ENCODE peak calls at places on chromosomes 13 and 19, in six cellular contexts. One of them, this sample, is unnamed.

GRCh38 chr13:19985219-19985556 is 26.7 kb downstream of the ZMYM2 start:
- DNase-seq in IMR-90: no peak
- DNase-seq in cardiac fibroblast: no peak
- DNase-seq in nephron progenitor cell: no peak
- DNase-seq in stomach: no peak
- DNase-seq in Caco-2: no peak
- DNase-seq in this sample: no peak

GRCh38 chr19:33660426-33661160 is 38.8 kb downstream of the CHST8 start:
- DNase-seq in IMR-90: no peak
- DNase-seq in cardiac fibroblast: no peak
- DNase-seq in nephron progenitor cell: no peak
- DNase-seq in stomach: no peak
- DNase-seq in Caco-2: no peak
- DNase-seq in this sample: no peak

GRCh38 chr19:14023404-14024235 is 4.3 kb upstream of the RLN3 start:
- DNase-seq in IMR-90: peak; percentile 44
- DNase-seq in cardiac fibroblast: peak; percentile 65
- DNase-seq in nephron progenitor cell: peak; percentile 58
- DNase-seq in stomach: peak; percentile 58
- DNase-seq in Caco-2: peak; percentile 65
- DNase-seq in this sample: peak; percentile 69

GRCh38 chr13:93689333-93689732 is 462.7 kb downstream of the GPC6 start:
- DNase-seq in IMR-90: peak; percentile 65
- DNase-seq in cardiac fibroblast: no peak
- DNase-seq in nephron progenitor cell: no peak
- DNase-seq in stomach: no peak
- DNase-seq in Caco-2: no peak
- DNase-seq in this sample: no peak

GRCh38 chr19:35673121-35673804 is 6.9 kb downstream of the UPK1A start:
- DNase-seq in IMR-90: peak; percentile 62
- DNase-seq in cardiac fibroblast: peak; percentile 74
- DNase-seq in nephron progenitor cell: peak; percentile 55
- DNase-seq in stomach: peak; percentile 43
- DNase-seq in Caco-2: peak; percentile 66
- DNase-seq in this sample: peak; percentile 74

GRCh38 chr13:111925146-111925875 is 141.6 kb upstream of the SOX1 start:
- DNase-seq in IMR-90: no peak
- DNase-seq in cardiac fibroblast: no peak
- DNase-seq in nephron progenitor cell: no peak
- DNase-seq in stomach: peak; percentile 10
- DNase-seq in Caco-2: no peak
- DNase-seq in this sample: no peak

GRCh38 chr19:7691497-7691896 is 10.4 kb downstream of the FCER2 start:
- DNase-seq in IMR-90: no peak
- DNase-seq in cardiac fibroblast: no peak
- DNase-seq in nephron progenitor cell: no peak
- DNase-seq in stomach: no peak
- DNase-seq in Caco-2: no peak
- DNase-seq in this sample: no peak

GRCh38 chr19:51116736-51117135 is 8.0 kb upstream of the SIGLEC9 start:
- DNase-seq in IMR-90: no peak
- DNase-seq in cardiac fibroblast: no peak
- DNase-seq in nephron progenitor cell: no peak
- DNase-seq in stomach: no peak
- DNase-seq in Caco-2: no peak
- DNase-seq in this sample: no peak

GRCh38 chr19:29952127-29952526 is 10.1 kb downstream of the URI1 start:
- DNase-seq in IMR-90: no peak
- DNase-seq in cardiac fibroblast: peak; percentile 52
- DNase-seq in nephron progenitor cell: no peak
- DNase-seq in stomach: no peak
- DNase-seq in Caco-2: no peak
- DNase-seq in this sample: no peak

GRCh38 chr19:16222806-16223205 is 25.1 kb downstream of the AP1M1 start:
- DNase-seq in IMR-90: peak; percentile 57
- DNase-seq in cardiac fibroblast: no peak
- DNase-seq in nephron progenitor cell: no peak
- DNase-seq in stomach: no peak
- DNase-seq in Caco-2: no peak
- DNase-seq in this sample: no peak

GRCh38 chr13:50357586-50358118 is 342.4 kb downstream of the KCNRG start:
- DNase-seq in IMR-90: peak; percentile 93
- DNase-seq in cardiac fibroblast: peak; percentile 88
- DNase-seq in nephron progenitor cell: peak; percentile 10
- DNase-seq in stomach: peak; percentile 58
- DNase-seq in Caco-2: peak; percentile 12
- DNase-seq in this sample: peak; percentile 56

GRCh38 chr19:38921420-38922274 is 8.9 kb downstream of the SARS2 start:
- DNase-seq in IMR-90: no peak
- DNase-seq in cardiac fibroblast: no peak
- DNase-seq in nephron progenitor cell: no peak
- DNase-seq in stomach: no peak
- DNase-seq in Caco-2: no peak
- DNase-seq in this sample: no peak

GRCh38 chr13:45194081-45194939 is 6.5 kb downstream of the KCTD4 start:
- DNase-seq in IMR-90: peak; percentile 34
- DNase-seq in cardiac fibroblast: peak; percentile 67
- DNase-seq in nephron progenitor cell: no peak
- DNase-seq in stomach: no peak
- DNase-seq in Caco-2: peak; percentile 43
- DNase-seq in this sample: no peak

GRCh38 chr19:15445807-15446376 is 3.9 kb downstream of the WIZ start:
- DNase-seq in IMR-90: no peak
- DNase-seq in cardiac fibroblast: no peak
- DNase-seq in nephron progenitor cell: no peak
- DNase-seq in stomach: no peak
- DNase-seq in Caco-2: no peak
- DNase-seq in this sample: no peak

GRCh38 chr19:37114001-37114400 is 35.8 kb downstream of the ZNF420 start:
- DNase-seq in IMR-90: no peak
- DNase-seq in cardiac fibroblast: no peak
- DNase-seq in nephron progenitor cell: no peak
- DNase-seq in stomach: no peak
- DNase-seq in Caco-2: no peak
- DNase-seq in this sample: no peak

GRCh38 chr19:5896365-5897076 is 7.1 kb downstream of the NDUFA11 start:
- DNase-seq in IMR-90: no peak
- DNase-seq in cardiac fibroblast: no peak
- DNase-seq in nephron progenitor cell: no peak
- DNase-seq in stomach: no peak
- DNase-seq in Caco-2: no peak
- DNase-seq in this sample: no peak

GRCh38 chr13:101530293-101530692 is 77.8 kb downstream of the ITGBL1 start:
- DNase-seq in IMR-90: peak; percentile 39
- DNase-seq in cardiac fibroblast: peak; percentile 27
- DNase-seq in nephron progenitor cell: no peak
- DNase-seq in stomach: no peak
- DNase-seq in Caco-2: no peak
- DNase-seq in this sample: no peak

GRCh38 chr13:113291997-113292862 is 4.8 kb upstream of the LAMP1 start:
- DNase-seq in IMR-90: peak; percentile 51
- DNase-seq in cardiac fibroblast: peak; percentile 3
- DNase-seq in nephron progenitor cell: peak; percentile 74
- DNase-seq in stomach: no peak
- DNase-seq in Caco-2: peak; percentile 57
- DNase-seq in this sample: no peak

GRCh38 chr13:33691980-33692379 is 126.0 kb upstream of the RFC3 start:
- DNase-seq in IMR-90: no peak
- DNase-seq in cardiac fibroblast: no peak
- DNase-seq in nephron progenitor cell: no peak
- DNase-seq in stomach: no peak
- DNase-seq in Caco-2: no peak
- DNase-seq in this sample: no peak
- TF ChIP-seq CTCF in IMR-90: no peak
- TF ChIP-seq CTCF in cardiac fibroblast: no peak
- TF ChIP-seq CTCF in nephron progenitor cell: no peak
- TF ChIP-seq CTCF in stomach: no peak
- TF ChIP-seq CTCF in Caco-2: no peak
- TF ChIP-seq CTCF in this sample: no peak

GRCh38 chr19:17942181-17942580 is 9.4 kb downstream of the CCDC124 start:
- DNase-seq in IMR-90: no peak
- DNase-seq in cardiac fibroblast: no peak
- DNase-seq in nephron progenitor cell: no peak
- DNase-seq in stomach: no peak
- DNase-seq in Caco-2: no peak
- DNase-seq in this sample: no peak
- TF ChIP-seq CTCF in IMR-90: no peak
- TF ChIP-seq CTCF in cardiac fibroblast: no peak
- TF ChIP-seq CTCF in nephron progenitor cell: no peak
- TF ChIP-seq CTCF in stomach: no peak
- TF ChIP-seq CTCF in Caco-2: no peak
- TF ChIP-seq CTCF in this sample: no peak

GRCh38 chr13:38494445-38494844 is 144.8 kb downstream of the UFM1 start:
- DNase-seq in IMR-90: no peak
- DNase-seq in cardiac fibroblast: no peak
- DNase-seq in nephron progenitor cell: no peak
- DNase-seq in stomach: no peak
- DNase-seq in Caco-2: no peak
- DNase-seq in this sample: no peak
- TF ChIP-seq CTCF in IMR-90: no peak
- TF ChIP-seq CTCF in cardiac fibroblast: no peak
- TF ChIP-seq CTCF in nephron progenitor cell: no peak
- TF ChIP-seq CTCF in stomach: no peak
- TF ChIP-seq CTCF in Caco-2: no peak
- TF ChIP-seq CTCF in this sample: no peak

GRCh38 chr19:49570138-49570856 is 10.1 kb downstream of the NOSIP start:
- DNase-seq in IMR-90: peak; percentile 84
- DNase-seq in cardiac fibroblast: peak; percentile 92
- DNase-seq in nephron progenitor cell: peak; percentile 60
- DNase-seq in stomach: peak; percentile 65
- DNase-seq in Caco-2: peak; percentile 84
- DNase-seq in this sample: peak; percentile 74

GRCh38 chr19:49573009-49573408 is 7.3 kb downstream of the NOSIP start:
- DNase-seq in IMR-90: no peak
- DNase-seq in cardiac fibroblast: no peak
- DNase-seq in nephron progenitor cell: no peak
- DNase-seq in stomach: no peak
- DNase-seq in Caco-2: no peak
- DNase-seq in this sample: no peak

GRCh38 chr19:49574206-49574755 is 6.1 kb downstream of the NOSIP start:
- DNase-seq in IMR-90: no peak
- DNase-seq in cardiac fibroblast: peak; percentile 23
- DNase-seq in nephron progenitor cell: no peak
- DNase-seq in stomach: no peak
- DNase-seq in Caco-2: no peak
- DNase-seq in this sample: no peak

GRCh38 chr19:49573451-49573850 is 6.9 kb downstream of the NOSIP start:
- DNase-seq in IMR-90: peak; percentile 20
- DNase-seq in cardiac fibroblast: no peak
- DNase-seq in nephron progenitor cell: no peak
- DNase-seq in stomach: no peak
- DNase-seq in Caco-2: no peak
- DNase-seq in this sample: no peak

DNA sequence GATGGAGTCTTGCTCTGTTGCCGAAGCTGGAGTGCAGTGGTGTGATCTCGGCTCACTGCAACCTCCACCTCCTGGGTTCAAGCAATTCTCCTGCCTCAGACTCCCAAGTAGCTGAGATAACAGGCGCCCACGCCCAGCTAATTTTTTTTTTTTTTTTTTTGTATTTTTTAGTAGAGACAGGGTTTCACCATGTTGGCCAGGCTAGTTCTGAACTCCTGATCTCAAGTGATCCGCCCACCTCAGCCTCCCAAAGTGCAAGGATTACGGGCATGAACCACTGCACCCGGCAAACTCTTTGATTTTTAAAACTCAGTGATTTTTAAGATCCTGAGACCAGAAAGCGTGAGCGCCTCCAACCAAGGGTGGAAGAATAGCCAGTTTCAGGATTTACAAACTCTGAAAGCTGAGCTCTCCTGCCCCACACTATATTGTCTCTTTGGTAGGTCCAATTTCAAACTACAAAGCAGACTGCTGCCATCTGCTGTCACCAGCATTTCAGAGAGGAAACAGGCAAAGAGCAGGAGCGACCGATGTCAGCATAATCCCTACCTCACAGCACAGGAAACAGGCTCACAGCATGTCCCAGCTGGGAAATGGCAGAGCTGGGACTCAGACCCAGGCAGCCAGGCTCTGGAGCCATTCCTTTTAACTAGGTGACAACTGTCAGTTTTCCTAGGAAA is 9.2 kb downstream of the NOSIP start:
- DNase-seq in IMR-90: no peak
- DNase-seq in cardiac fibroblast: no peak
- DNase-seq in nephron progenitor cell: no peak
- DNase-seq in stomach: peak; percentile 53
- DNase-seq in Caco-2: peak; percentile 47
- DNase-seq in this sample: no peak
- TF ChIP-seq CTCF in IMR-90: no peak
- TF ChIP-seq CTCF in cardiac fibroblast: no peak
- TF ChIP-seq CTCF in nephron progenitor cell: no peak
- TF ChIP-seq CTCF in stomach: no peak
- TF ChIP-seq CTCF in Caco-2: peak; percentile 58
- TF ChIP-seq CTCF in this sample: no peak

GRCh38 chr13:24339937-24340607 is 30.7 kb downstream of the C1QTNF9 start:
- DNase-seq in IMR-90: no peak
- DNase-seq in cardiac fibroblast: no peak
- DNase-seq in nephron progenitor cell: no peak
- DNase-seq in stomach: no peak
- DNase-seq in Caco-2: no peak
- DNase-seq in this sample: no peak
- TF ChIP-seq CTCF in IMR-90: no peak
- TF ChIP-seq CTCF in cardiac fibroblast: no peak
- TF ChIP-seq CTCF in nephron progenitor cell: no peak
- TF ChIP-seq CTCF in stomach: no peak
- TF ChIP-seq CTCF in Caco-2: no peak
- TF ChIP-seq CTCF in this sample: no peak

DNA sequence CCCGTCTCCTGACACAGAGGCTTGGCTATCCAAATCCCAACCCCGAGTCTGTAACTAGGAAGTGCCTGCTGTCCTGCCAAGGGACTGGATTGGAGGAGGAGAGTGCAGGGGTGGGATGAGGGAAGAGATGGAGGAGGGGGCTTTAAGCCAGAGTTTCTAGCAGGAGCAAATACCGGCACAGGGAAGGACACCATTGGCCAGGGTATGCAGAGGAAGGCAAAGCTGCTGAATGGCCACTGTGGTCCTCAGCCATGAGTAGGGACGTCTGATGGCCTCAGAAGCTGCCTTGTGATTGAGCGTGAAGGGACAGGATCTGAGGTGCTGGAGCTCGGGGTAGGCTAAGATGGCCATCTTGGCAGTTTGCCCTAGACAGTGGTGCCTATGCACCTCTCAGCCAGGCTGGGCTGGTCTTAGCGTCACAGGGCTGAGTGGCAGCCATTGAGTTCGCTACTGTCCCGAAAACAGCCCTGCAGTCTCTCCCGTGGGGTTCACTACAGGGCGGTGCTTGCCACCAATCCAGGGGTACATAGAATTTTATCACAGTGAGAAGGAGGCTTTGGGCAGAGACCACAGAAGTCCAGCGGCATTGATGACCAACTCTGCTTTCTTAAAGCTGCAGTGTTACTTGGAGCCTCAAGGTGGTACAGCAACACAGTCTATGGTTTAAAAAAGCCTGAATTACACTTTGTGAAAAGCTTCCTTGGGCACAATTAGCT is 61.8 kb downstream of the AKAP11 start:
- DNase-seq in IMR-90: peak; percentile 22
- DNase-seq in cardiac fibroblast: peak; percentile 76
- DNase-seq in nephron progenitor cell: no peak
- DNase-seq in stomach: no peak
- DNase-seq in Caco-2: peak; percentile 29
- DNase-seq in this sample: peak; percentile 12
- TF ChIP-seq CTCF in IMR-90: peak; percentile 31
- TF ChIP-seq CTCF in cardiac fibroblast: peak; percentile 73
- TF ChIP-seq CTCF in nephron progenitor cell: peak; percentile 39
- TF ChIP-seq CTCF in stomach: no peak
- TF ChIP-seq CTCF in Caco-2: peak; percentile 66
- TF ChIP-seq CTCF in this sample: no peak

GRCh38 chr19:47675859-47676258 is 37.4 kb upstream of the EHD2 start:
- DNase-seq in IMR-90: no peak
- DNase-seq in cardiac fibroblast: no peak
- DNase-seq in nephron progenitor cell: no peak
- DNase-seq in stomach: no peak
- DNase-seq in Caco-2: no peak
- DNase-seq in this sample: no peak
- TF ChIP-seq CTCF in IMR-90: no peak
- TF ChIP-seq CTCF in cardiac fibroblast: no peak
- TF ChIP-seq CTCF in nephron progenitor cell: no peak
- TF ChIP-seq CTCF in stomach: no peak
- TF ChIP-seq CTCF in Caco-2: no peak
- TF ChIP-seq CTCF in this sample: no peak